ENCODE peak calls at places on chromosomes 7 and 10, in seven cellular contexts. C is cardiac fibroblast, S is colonic mucosa, K is fibroblast of villous mesenchyme, T is kidney epithelial cell, A is ovary, I is BE2C. D is an unnamed sample.

GRCh38 chr7:146892151-146892550 is 775.5 kb downstream of the CNTNAP2 start:
- DNase-seq in C (no peak), S (no peak), K (no peak), T (peak; percentile 5), A (no peak), I (no peak), D (no peak)

GRCh38 chr7:73308074-73308664 is 457 bp downstream of the NSUN5 start:
- DNase-seq in C (no peak), S (no peak), K (peak; percentile 5), T (no peak), A (no peak), I (no peak), D (peak; percentile 16)

GRCh38 chr10:122121059-122121458 is 132.1 kb downstream of the TACC2 start:
- DNase-seq in C (no peak), S (no peak), K (no peak), T (peak; percentile 55), A (no peak), I (no peak), D (no peak)

GRCh38 chr10:91316486-91316885 is 93.7 kb upstream of the HECTD2 start:
- DNase-seq in C (no peak), S (no peak), K (no peak), T (no peak), A (no peak), I (no peak), D (no peak)

GRCh38 chr7:98282727-98283126 is 1.2 kb downstream of the BRI3 start:
- DNase-seq in C (peak; percentile 32), S (no peak), K (peak; percentile 46), T (no peak), A (no peak), I (no peak), D (peak; percentile 22)

GRCh38 chr10:128059266-128059850 is 66.9 kb downstream of the MKI67 start:
- DNase-seq in C (no peak), S (no peak), K (no peak), T (no peak), A (no peak), I (no peak), D (no peak)

GRCh38 chr7:39606352-39606751 is 17.0 kb upstream of the RALA start:
- DNase-seq in C (no peak), S (no peak), K (no peak), T (no peak), A (no peak), I (no peak), D (no peak)

GRCh38 chr10:30432631-30433285 is 1.2 kb upstream of the MAP3K8 start:
- DNase-seq in C (no peak), S (peak; percentile 60), K (no peak), T (no peak), A (peak; percentile 50), I (no peak), D (no peak)

GRCh38 chr10:93751832-93752231 is 5.9 kb upstream of the LGI1 start:
- DNase-seq in C (peak; percentile 32), S (peak; percentile 41), K (peak; percentile 38), T (no peak), A (no peak), I (peak; percentile 40), D (peak; percentile 10)

GRCh38 chr10:5504146-5505072 is 5.0 kb upstream of the CALML5 start:
- DNase-seq in C (no peak), S (peak; percentile 52), K (no peak), T (no peak), A (peak; percentile 7), I (no peak), D (no peak)

GRCh38 chr7:115271332-115272235 is 349.7 kb downstream of the MDFIC start:
- DNase-seq in C (peak; percentile 9), S (no peak), K (no peak), T (peak; percentile 12), A (no peak), I (no peak), D (peak; percentile 60)

GRCh38 chr7:117173001-117173400 is 149.9 kb downstream of the WNT2 start:
- DNase-seq in C (peak; percentile 10), S (no peak), K (no peak), T (no peak), A (no peak), I (no peak), D (no peak)

DNA sequence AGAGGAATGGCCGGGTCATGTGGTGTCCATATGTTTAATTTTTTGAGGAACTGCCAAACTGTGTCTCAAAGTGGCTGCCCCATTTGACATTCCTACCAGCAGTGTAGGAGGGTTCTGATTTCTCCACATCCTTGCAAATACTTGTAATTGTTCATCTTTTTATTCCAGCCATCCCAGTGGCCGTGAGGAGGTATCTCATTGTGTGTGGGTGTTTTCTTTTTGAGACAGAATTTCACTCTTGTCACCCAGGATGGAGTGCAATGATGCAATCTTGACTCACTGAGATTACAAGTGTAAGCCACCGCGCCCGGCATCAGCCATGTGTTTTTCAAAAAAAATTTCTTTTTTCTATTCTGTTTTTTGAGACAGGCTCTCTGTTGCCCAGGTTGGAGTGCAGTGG is 38.7 kb upstream of the DLG5 start:
- DNase-seq in C (peak; percentile 87), S (no peak), K (peak; percentile 84), T (no peak), A (no peak), I (no peak), D (peak; percentile 96)
- TF ChIP-seq CTCF in C (peak; percentile 2), S (no peak), K (peak; percentile 10), T (no peak), A (no peak), I (no peak), D (peak; percentile 19)

GRCh38 chr7:42226354-42226941 is 10.6 kb downstream of the GLI3 start:
- DNase-seq in C (no peak), S (no peak), K (peak; percentile 56), T (no peak), A (no peak), I (no peak), D (no peak)
- H3K4me3 ChIP-seq in C (no peak overlapping the region), S (no peak overlapping the region), K (no peak overlapping the region), T (no peak overlapping the region), A (no peak overlapping the region), I (no peak overlapping the region), D (no peak overlapping the region)

GRCh38 chr7:123663200-123663599 is 7.5 kb downstream of the LMOD2 start:
- DNase-seq in C (no peak), S (no peak), K (no peak), T (no peak), A (no peak), I (no peak), D (no peak)
- TF ChIP-seq CTCF in C (no peak), S (no peak), K (no peak), T (no peak), A (no peak), I (no peak), D (no peak)

GRCh38 chr7:1709900-1710299 is 39.8 kb downstream of the ELFN1 start:
- DNase-seq in C (peak; percentile 25), S (no peak), K (no peak), T (no peak), A (no peak), I (no peak), D (no peak)
- H3K4me3 ChIP-seq in C (no peak overlapping the region), S (no peak overlapping the region), K (no peak overlapping the region), T (no peak overlapping the region), A (no peak overlapping the region), I (no peak overlapping the region), D (no peak overlapping the region)

DNA sequence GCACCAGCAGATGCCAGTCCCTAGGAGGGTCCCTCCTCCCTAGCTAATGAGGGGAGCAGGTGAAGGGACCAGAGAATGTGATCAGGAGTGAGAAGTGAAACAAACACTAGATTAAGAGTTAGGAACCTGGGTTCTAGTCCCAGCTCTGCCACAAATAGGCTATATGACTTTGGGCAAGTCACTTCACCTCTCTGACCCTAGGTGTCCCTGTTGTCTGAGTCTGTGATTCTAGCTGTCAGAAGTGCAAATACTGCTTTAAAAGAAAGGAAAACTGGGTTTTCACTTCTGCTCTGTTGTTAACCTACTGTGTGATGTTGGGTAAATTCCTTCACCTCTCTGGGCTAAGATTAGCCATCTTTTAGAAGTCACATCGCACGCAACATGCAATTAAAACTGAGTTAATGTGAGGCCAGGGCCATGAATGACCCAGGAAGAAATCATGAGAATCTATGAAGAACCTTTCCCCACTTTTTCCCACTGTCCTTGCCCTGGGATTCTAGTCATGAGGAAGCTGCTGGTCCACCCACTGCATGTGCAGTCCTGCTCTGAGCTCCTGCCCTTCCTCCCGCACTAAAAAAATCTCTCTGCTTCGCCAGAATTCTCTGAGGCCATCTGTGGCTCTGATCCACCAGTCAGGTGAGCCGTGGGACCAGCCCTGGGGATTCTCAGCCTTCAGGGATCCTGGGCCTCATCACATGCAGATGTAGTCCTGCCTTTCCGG is 181.8 kb downstream of the PLXNA4 start:
- DNase-seq in C (peak; percentile 29), S (no peak), K (no peak), T (no peak), A (no peak), I (peak; percentile 22), D (no peak)
- TF ChIP-seq CTCF in C (peak; percentile 39), S (peak; percentile 18), K (peak; percentile 6), T (no peak), A (no peak), I (peak; percentile 72), D (peak; percentile 5)

DNA sequence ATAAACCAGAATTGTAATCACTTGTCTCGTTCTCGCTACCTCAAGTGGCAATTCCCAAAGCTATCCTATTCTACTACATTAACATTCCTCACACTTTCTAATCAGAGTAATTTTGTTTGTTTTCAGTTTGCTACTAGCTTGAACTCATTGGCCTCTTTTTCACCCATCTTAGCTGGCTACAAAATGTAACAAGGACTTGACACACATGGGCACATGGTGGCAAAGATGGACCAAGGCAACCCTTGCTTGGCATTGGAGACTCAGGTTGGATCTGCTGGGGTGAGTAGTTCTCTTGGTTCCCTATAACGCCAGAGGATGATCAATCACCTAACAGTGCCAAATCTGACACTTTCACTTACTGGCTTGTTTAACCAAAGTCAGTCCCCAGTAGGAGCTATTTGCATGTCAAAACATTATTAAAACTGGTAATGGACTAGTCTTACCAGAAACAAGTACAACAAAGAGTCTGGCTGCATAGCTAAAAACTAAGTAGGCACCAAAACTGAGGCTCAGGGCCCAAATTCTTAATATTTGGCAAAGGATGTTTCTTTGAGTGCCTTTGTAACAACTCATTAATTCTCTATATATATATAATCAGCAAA is 1.9 kb downstream of the USP6NL start:
- DNase-seq in C (no peak), S (no peak), K (no peak), T (no peak), A (no peak), I (no peak), D (no peak)
- H3K4me3 ChIP-seq in C (no peak overlapping the region), S (no peak overlapping the region), K (peak overlapping the region; percentile 75), T (no peak overlapping the region), A (no peak overlapping the region), I (no peak overlapping the region), D (peak overlapping the region; percentile 92)

D was measured in foreskin fibroblast.